ENCODE peak calls at places on chromosome 16, in four cellular contexts. Z is H1, A is HepG2, Q is GM12878. K is an unnamed sample.

GRCh38 chr16:6726621-6727020 is 606.0 kb upstream of the RBFOX1 start:
- DNase-seq in Z (no peak), A (no peak), Q (no peak), K (no peak)

GRCh38 chr16:23509763-23510153 is 536 bp downstream of the GGA2 start:
- DNase-seq in A (no peak), Q (no peak), Z (peak; percentile 54), K (no peak)

GRCh38 chr16:27822529-27823437 is 240.7 kb downstream of the GSG1L start:
- DNase-seq in A (no peak), Q (no peak), Z (no peak), K (no peak)

GRCh38 chr16:68506331-68507053 is 32.6 kb upstream of the ZFP90 start:
- DNase-seq in A (no peak), Z (no peak), Q (no peak), K (no peak)

GRCh38 chr16:9119795-9120194 is 28.4 kb downstream of the HAPSTR1 start:
- DNase-seq in A (no peak), Z (no peak), Q (no peak), K (no peak)

GRCh38 chr16:11312718-11313492 is 31.8 kb upstream of the PRM1 start:
- DNase-seq in A (peak; percentile 72), Z (no peak), Q (no peak), K (peak; percentile 54)

GRCh38 chr16:1991135-1991551 is 1.4 kb downstream of the SYNGR3 start:
- DNase-seq in Q (peak; percentile 71), Z (peak; percentile 61), A (no peak), K (no peak)

GRCh38 chr16:49620158-49620867 is 235.6 kb downstream of the ZNF423 start:
- DNase-seq in Q (no peak), Z (no peak), A (peak; percentile 51), K (no peak)

GRCh38 chr16:85396879-85397871 is 215.9 kb upstream of the GSE1 start:
- DNase-seq in Q (no peak), Z (peak; percentile 53), A (peak; percentile 49), K (no peak)

GRCh38 chr16:88476203-88476602 is 23.1 kb downstream of the ZFPM1 start:
- DNase-seq in Q (no peak), A (no peak), Z (no peak), K (no peak)

GRCh38 chr16:83211711-83212110 is 584.9 kb downstream of the CDH13 start:
- DNase-seq in Z (no peak), A (no peak), Q (no peak), K (no peak)

GRCh38 chr16:27424772-27425498 is 23.0 kb downstream of the IL21R start:
- DNase-seq in A (no peak), Q (no peak), Z (no peak), K (no peak)

GRCh38 chr16:31006086-31006385 is 4.4 kb downstream of the STX1B start:
- DNase-seq in A (no peak), Q (no peak), Z (no peak), K (no peak)

GRCh38 chr16:80819988-80820387 is 15.6 kb upstream of the CDYL2 start:
- DNase-seq in Z (no peak), Q (no peak), A (no peak), K (no peak)

GRCh38 chr16:47461598-47462266 is 601 bp downstream of the PHKB start:
- DNase-seq in A (peak; percentile 68), Q (no peak), Z (no peak), K (peak; percentile 5)

GRCh38 chr16:2979669-2980226 is 498 bp downstream of the PKMYT1 start:
- DNase-seq in Z (no peak), Q (no peak), A (no peak), K (no peak)

GRCh38 chr16:35510701-35511100 is 2051.3 kb downstream of the TP53TG3F start:
- DNase-seq in Z (no peak), Q (no peak), A (no peak), K (no peak)

GRCh38 chr16:59113009-59113408 is 378.9 kb upstream of the GOT2 start:
- DNase-seq in Z (no peak), Q (no peak), A (no peak), K (no peak)

GRCh38 chr16:65672960-65673359 is 551.1 kb upstream of the CDH11 start:
- DNase-seq in A (no peak), Z (no peak), Q (no peak), K (no peak)

GRCh38 chr16:81447383-81448101 is 2.9 kb downstream of the CMIP start:
- DNase-seq in Q (no peak), Z (no peak), A (peak; percentile 57), K (no peak)

GRCh38 chr16:31451681-31452351 is 7.5 kb upstream of the ARMC5 start:
- DNase-seq in Q (no peak), Z (no peak), A (peak; percentile 81), K (no peak)

GRCh38 chr16:69567031-69567680 is 1.4 kb downstream of the NFAT5 start:
- DNase-seq in Q (no peak), Z (no peak), A (peak; percentile 55), K (no peak)

GRCh38 chr16:68396481-68396880 is 51.8 kb downstream of the SMPD3 start:
- DNase-seq in Q (no peak), Z (no peak), A (peak; percentile 54), K (no peak)

GRCh38 chr16:89685916-89686315 is 573 bp upstream of the CDK10 start:
- DNase-seq in A (no peak), Z (no peak), Q (no peak), K (no peak)

GRCh38 chr16:48947371-48947713 is 334.3 kb downstream of the CBLN1 start:
- DNase-seq in A (no peak), Q (no peak), Z (no peak), K (no peak)

GRCh38 chr16:22027633-22028032 is 19.7 kb downstream of the MOSMO start:
- DNase-seq in A (no peak), Z (no peak), Q (no peak), K (no peak)

GRCh38 chr16:12392585-12393089 is 411.1 kb downstream of the CPPED1 start:
- DNase-seq in Q (no peak), Z (no peak), A (no peak), K (no peak)

GRCh38 chr16:12440233-12440530 is 363.5 kb downstream of the CPPED1 start:
- DNase-seq in Q (no peak), Z (no peak), A (no peak), K (no peak)

GRCh38 chr16:31190061-31190460 is 10.1 kb downstream of the FUS start:
- DNase-seq in Q (no peak), A (no peak), Z (no peak), K (no peak)

GRCh38 chr16:25011891-25012499 is 3.2 kb downstream of the ARHGAP17 start:
- DNase-seq in Z (no peak), Q (no peak), A (no peak), K (no peak)

GRCh38 chr16:583470-583814 is 6.4 kb upstream of the RAB40C start:
- DNase-seq in A (no peak), Z (no peak), Q (no peak), K (no peak)

GRCh38 chr16:67917852-67918236 is 13.8 kb downstream of the CTRL start:
- DNase-seq in Q (no peak), A (peak; percentile 53), Z (no peak), K (no peak)

GRCh38 chr16:73339821-73340220 is 291.9 kb upstream of the ZFHX3 start:
- DNase-seq in Z (no peak), A (no peak), Q (no peak), K (no peak)
- TF ChIP-seq SUZ12 in Z (no peak), A (no peak), Q (no peak), K (no peak)

GRCh38 chr16:57299719-57300386 is 15.4 kb upstream of the PLLP start:
- DNase-seq in Z (peak; percentile 95), A (peak; percentile 97), Q (peak; percentile 91), K (peak; percentile 90)
- H3K9ac ChIP-seq in Z (peak overlapping the region; percentile 49), A (peak overlapping the region; percentile 66), Q (peak overlapping the region; percentile 65), K (peak overlapping the region; percentile 62)

GRCh38 chr16:20899503-20900298 is 457 bp downstream of the DCUN1D3 start:
- DNase-seq in Z (peak; percentile 51), Q (no peak), A (peak; percentile 92), K (no peak)

GRCh38 chr16:20898938-20899502 is 1.1 kb downstream of the DCUN1D3 start:
- DNase-seq in Z (no peak), A (peak; percentile 56), Q (no peak), K (no peak)

GRCh38 chr16:20897253-20897896 is 2.8 kb downstream of the DCUN1D3 start:
- DNase-seq in A (peak; percentile 36), Q (no peak), Z (no peak), K (no peak)

GRCh38 chr16:20900299-20901067 is at the start of the genes DCUN1D3 and LYRM1:
- DNase-seq in Q (peak; percentile 87), A (peak; percentile 99), Z (peak; percentile 91), K (peak; percentile 98)

GRCh38 chr16:20897897-20898296 is 2.3 kb downstream of the DCUN1D3 start:
- DNase-seq in A (no peak), Z (no peak), Q (no peak), K (no peak)
- TF ChIP-seq SUZ12 in A (no peak), Z (no peak), Q (no peak), K (no peak)

GRCh38 chr16:4769306-4769638 is 2.3 kb upstream of the ZNF500 start:
- DNase-seq in Q (no peak), A (no peak), Z (no peak), K (no peak)
- H3K9ac ChIP-seq in Q (no peak overlapping the region), A (peak overlapping the region; percentile 56), Z (no peak overlapping the region), K (peak overlapping the region; percentile 62)

DNA sequence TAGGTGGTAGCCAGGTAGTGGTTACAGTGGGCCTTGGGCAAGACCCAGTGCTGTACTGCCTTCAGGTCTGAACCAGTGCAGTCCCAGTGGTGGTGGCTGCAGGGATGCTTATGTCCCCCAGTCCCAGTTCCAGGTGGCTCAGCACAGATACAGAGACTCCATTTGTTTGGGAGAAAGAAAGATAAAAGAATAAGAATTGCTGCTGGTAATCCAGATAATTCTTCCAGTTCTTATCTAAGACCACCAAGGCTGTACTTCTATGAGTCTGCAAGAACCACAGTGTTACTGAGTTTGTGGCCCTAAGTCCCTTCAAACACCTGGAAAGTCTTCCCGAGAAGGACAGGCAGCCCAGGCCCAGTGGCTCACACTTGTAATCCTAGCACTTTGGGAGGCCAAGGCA is 33.9 kb upstream of the ATP2C2 start:
- DNase-seq in A (no peak), Q (no peak), Z (no peak), K (no peak)
- TF ChIP-seq SUZ12 in A (no peak), Q (no peak), Z (no peak), K (no peak)

K was measured in NT2/D1.